ENCODE peak calls at places on chromosomes 5 and 9, in eight cellular contexts. X is heart left ventricle, M is A549, L is bronchial epithelial cell, Z is left colon, U is amniotic stem cell, A is NCI-H774, K is germinal center. W is an unnamed sample.

GRCh38 chr9:129964901-129965734 is 77.9 kb downstream of the FNBP1 start:
- DNase-seq in X (no peak), Z (no peak), A (no peak), L (peak; percentile 43), M (peak; percentile 39), K (no peak), U (peak; percentile 65), W (no peak)

GRCh38 chr9:70772591-70772990 is 348.8 kb downstream of the TRPM3 start:
- DNase-seq in U (no peak), L (no peak), M (no peak), K (no peak), X (no peak), Z (no peak), A (no peak), W (no peak)

GRCh38 chr5:72244862-72245371 is 75.1 kb downstream of the MRPS27 start:
- DNase-seq in K (peak; percentile 3), U (no peak), L (peak; percentile 30), A (no peak), Z (no peak), M (peak; percentile 70), X (no peak), W (no peak)

GRCh38 chr9:134150557-134151214 is 13.7 kb downstream of the RNU6ATAC start:
- DNase-seq in K (no peak), U (no peak), Z (no peak), X (no peak), M (no peak), A (no peak), L (no peak), W (no peak)

GRCh38 chr5:149280124-149280523 is 8.5 kb downstream of the AFAP1L1 start:
- DNase-seq in K (no peak), A (no peak), U (no peak), Z (no peak), L (no peak), X (no peak), M (no peak), W (no peak)

GRCh38 chr9:3331801-3332200 is 194.0 kb downstream of the RFX3 start:
- DNase-seq in Z (no peak), L (no peak), U (no peak), A (no peak), X (no peak), K (no peak), M (peak; percentile 27), W (no peak)

GRCh38 chr9:33638516-33638915 is 114.5 kb downstream of the ANKRD18B start:
- DNase-seq in U (no peak), K (no peak), M (no peak), A (no peak), Z (no peak), L (no peak), X (no peak), W (no peak)

GRCh38 chr5:87383216-87383615 is 29.5 kb downstream of the CCNH start:
- DNase-seq in K (no peak), X (no peak), L (no peak), A (no peak), U (peak; percentile 23), Z (no peak), M (no peak), W (no peak)

GRCh38 chr5:53381-54174 is 38.4 kb upstream of the PLEKHG4B start:
- DNase-seq in M (peak; percentile 49), A (peak; percentile 94), L (peak; percentile 2), K (no peak), Z (no peak), X (peak; percentile 60), U (no peak), W (no peak)

GRCh38 chr9:109297899-109298298 is 23.0 kb downstream of the EPB41L4B start:
- DNase-seq in K (no peak), L (peak; percentile 95), X (no peak), Z (no peak), A (no peak), U (no peak), M (peak; percentile 26), W (peak; percentile 95)

GRCh38 chr9:134986957-134987356 is 69.2 kb upstream of the FCN1 start:
- DNase-seq in Z (no peak), M (no peak), X (no peak), L (no peak), K (no peak), U (no peak), A (no peak), W (no peak)

GRCh38 chr5:31692561-31693221 is 53.8 kb downstream of the PDZD2 start:
- DNase-seq in X (peak; percentile 76), M (no peak), L (no peak), Z (no peak), A (no peak), U (no peak), K (no peak), W (no peak)

GRCh38 chr9:136721339-136722092 is 9.1 kb downstream of the DIPK1B start:
- DNase-seq in X (no peak), Z (no peak), L (peak; percentile 80), A (no peak), U (no peak), K (no peak), M (peak; percentile 52), W (peak; percentile 54)

GRCh38 chr5:164637931-164638521 is 1132.6 kb downstream of the MAT2B start:
- DNase-seq in A (no peak), L (no peak), Z (no peak), U (no peak), X (no peak), M (no peak), K (no peak), W (no peak)

GRCh38 chr9:129275626-129276247 is 97.7 kb upstream of the IER5L start:
- DNase-seq in X (no peak), L (no peak), M (no peak), Z (peak; percentile 5), U (no peak), A (no peak), K (no peak), W (no peak)

GRCh38 chr9:71647094-71647591 is 121.2 kb downstream of the CEMIP2 start:
- DNase-seq in K (no peak), Z (peak; percentile 77), L (peak; percentile 86), X (peak; percentile 84), A (no peak), U (peak; percentile 3), M (peak; percentile 45), W (peak; percentile 27)

GRCh38 chr5:153756540-153756939 is 266.1 kb downstream of the GRIA1 start:
- DNase-seq in U (no peak), A (no peak), Z (no peak), X (no peak), K (no peak), M (peak; percentile 6), L (peak; percentile 15), W (no peak)

GRCh38 chr5:378976-379742 is 57.6 kb downstream of the AHRR start:
- DNase-seq in L (no peak), X (peak; percentile 19), A (no peak), K (no peak), M (no peak), U (no peak), Z (peak; percentile 13), W (no peak)

GRCh38 chr5:135069016-135069770 is 35.2 kb upstream of the PITX1 start:
- DNase-seq in X (no peak), L (no peak), U (no peak), K (no peak), M (no peak), Z (peak; percentile 5), A (no peak), W (no peak)

GRCh38 chr5:123344819-123345426 is 78.3 kb downstream of the CEP120 start:
- DNase-seq in K (no peak), Z (no peak), A (peak; percentile 30), U (peak; percentile 15), M (peak; percentile 28), L (peak; percentile 38), X (no peak), W (no peak)

GRCh38 chr9:36023260-36024048 is 13.3 kb upstream of the RECK start:
- DNase-seq in U (peak; percentile 71), A (peak; percentile 30), K (peak; percentile 63), L (peak; percentile 68), Z (peak; percentile 59), X (peak; percentile 68), M (peak; percentile 74), W (peak; percentile 26)

GRCh38 chr9:4099961-4100360 is 199.9 kb downstream of the GLIS3 start:
- DNase-seq in A (no peak), Z (no peak), M (no peak), X (no peak), U (no peak), L (no peak), K (no peak), W (no peak)

GRCh38 chr5:45696206-45696836 is at the start of gene HCN1:
- DNase-seq in A (no peak), U (no peak), Z (peak; percentile 52), X (peak; percentile 83), M (peak; percentile 65), K (peak; percentile 2), L (peak; percentile 58), W (peak; percentile 22)

GRCh38 chr9:105501414-105501813 is 53.6 kb downstream of the FSD1L start:
- DNase-seq in Z (no peak), L (no peak), X (no peak), U (no peak), M (no peak), K (no peak), A (no peak), W (no peak)

GRCh38 chr9:111094433-111095421 is 56.5 kb upstream of the LPAR1 start:
- DNase-seq in K (no peak), L (peak; percentile 70), M (peak; percentile 47), Z (peak; percentile 29), X (no peak), U (peak; percentile 61), A (no peak), W (peak; percentile 10)